ENCODE peak calls at places on chromosomes 2 and 18, in nine cellular contexts. One of them, this sample, is unnamed.

GRCh38 chr18:53004798-53005197 is 664.8 kb downstream of the DCC start:
- ATAC-seq in activated naive CD4-positive, alpha-beta T cell treated with anti-CD3 and anti-CD28 coated beads, Interleukin-2, amount 50 U/mL, for 72 hours: no peak
- ATAC-seq in HCT116: no peak
- ATAC-seq in CD4-positive, alpha-beta T cell: no peak
- ATAC-seq in naive thymus-derived CD4-positive, alpha-beta T cell: no peak
- ATAC-seq in activated CD8-positive, alpha-beta T cell treated with anti-CD3 and anti-CD28 coated beads, Interleukin-2, amount 10 ng/mL, durations not matched to agents 7 days and 5 days: no peak
- ATAC-seq in right lobe of liver: no peak
- ATAC-seq in activated T-cell treated with anti-CD3 and anti-CD28 coated beads, Interleukin-2, amount 50 U/mL, for 72 hours: no peak
- ATAC-seq in Right ventricle myocardium superior: no peak
- ATAC-seq in this sample: no peak

GRCh38 chr2:157990173-157990572 is 111.5 kb upstream of the UPP2 start:
- ATAC-seq in activated naive CD4-positive, alpha-beta T cell treated with anti-CD3 and anti-CD28 coated beads, Interleukin-2, amount 50 U/mL, for 72 hours: no peak
- ATAC-seq in HCT116: no peak
- ATAC-seq in CD4-positive, alpha-beta T cell: no peak
- ATAC-seq in naive thymus-derived CD4-positive, alpha-beta T cell: no peak
- ATAC-seq in activated CD8-positive, alpha-beta T cell treated with anti-CD3 and anti-CD28 coated beads, Interleukin-2, amount 10 ng/mL, durations not matched to agents 7 days and 5 days: no peak
- ATAC-seq in right lobe of liver: no peak
- ATAC-seq in activated T-cell treated with anti-CD3 and anti-CD28 coated beads, Interleukin-2, amount 50 U/mL, for 72 hours: no peak
- ATAC-seq in Right ventricle myocardium superior: no peak
- ATAC-seq in this sample: no peak

GRCh38 chr2:9463698-9464034 is 10.7 kb upstream of the IAH1 start:
- ATAC-seq in activated naive CD4-positive, alpha-beta T cell treated with anti-CD3 and anti-CD28 coated beads, Interleukin-2, amount 50 U/mL, for 72 hours: peak; percentile 72
- ATAC-seq in HCT116: no peak
- ATAC-seq in CD4-positive, alpha-beta T cell: peak; percentile 44
- ATAC-seq in naive thymus-derived CD4-positive, alpha-beta T cell: peak; percentile 60
- ATAC-seq in activated CD8-positive, alpha-beta T cell treated with anti-CD3 and anti-CD28 coated beads, Interleukin-2, amount 10 ng/mL, durations not matched to agents 7 days and 5 days: no peak
- ATAC-seq in right lobe of liver: no peak
- ATAC-seq in activated T-cell treated with anti-CD3 and anti-CD28 coated beads, Interleukin-2, amount 50 U/mL, for 72 hours: peak; percentile 95
- ATAC-seq in Right ventricle myocardium superior: no peak
- ATAC-seq in this sample: peak; percentile 34

GRCh38 chr2:198322275-198322674 is 517.9 kb downstream of the PLCL1 start:
- ATAC-seq in activated naive CD4-positive, alpha-beta T cell treated with anti-CD3 and anti-CD28 coated beads, Interleukin-2, amount 50 U/mL, for 72 hours: no peak
- ATAC-seq in HCT116: peak; percentile 83
- ATAC-seq in CD4-positive, alpha-beta T cell: no peak
- ATAC-seq in naive thymus-derived CD4-positive, alpha-beta T cell: no peak
- ATAC-seq in activated CD8-positive, alpha-beta T cell treated with anti-CD3 and anti-CD28 coated beads, Interleukin-2, amount 10 ng/mL, durations not matched to agents 7 days and 5 days: no peak
- ATAC-seq in right lobe of liver: no peak
- ATAC-seq in activated T-cell treated with anti-CD3 and anti-CD28 coated beads, Interleukin-2, amount 50 U/mL, for 72 hours: no peak
- ATAC-seq in Right ventricle myocardium superior: no peak
- ATAC-seq in this sample: no peak

GRCh38 chr18:50726960-50727589 is 92.7 kb downstream of the MRO start:
- ATAC-seq in activated naive CD4-positive, alpha-beta T cell treated with anti-CD3 and anti-CD28 coated beads, Interleukin-2, amount 50 U/mL, for 72 hours: no peak
- ATAC-seq in HCT116: no peak
- ATAC-seq in CD4-positive, alpha-beta T cell: no peak
- ATAC-seq in naive thymus-derived CD4-positive, alpha-beta T cell: no peak
- ATAC-seq in activated CD8-positive, alpha-beta T cell treated with anti-CD3 and anti-CD28 coated beads, Interleukin-2, amount 10 ng/mL, durations not matched to agents 7 days and 5 days: no peak
- ATAC-seq in right lobe of liver: no peak
- ATAC-seq in activated T-cell treated with anti-CD3 and anti-CD28 coated beads, Interleukin-2, amount 50 U/mL, for 72 hours: peak; percentile 47
- ATAC-seq in Right ventricle myocardium superior: peak; percentile 32
- ATAC-seq in this sample: no peak

GRCh38 chr2:148234143-148234542 is 213.3 kb downstream of the MBD5 start:
- ATAC-seq in activated naive CD4-positive, alpha-beta T cell treated with anti-CD3 and anti-CD28 coated beads, Interleukin-2, amount 50 U/mL, for 72 hours: no peak
- ATAC-seq in HCT116: no peak
- ATAC-seq in CD4-positive, alpha-beta T cell: no peak
- ATAC-seq in naive thymus-derived CD4-positive, alpha-beta T cell: no peak
- ATAC-seq in activated CD8-positive, alpha-beta T cell treated with anti-CD3 and anti-CD28 coated beads, Interleukin-2, amount 10 ng/mL, durations not matched to agents 7 days and 5 days: no peak
- ATAC-seq in right lobe of liver: no peak
- ATAC-seq in activated T-cell treated with anti-CD3 and anti-CD28 coated beads, Interleukin-2, amount 50 U/mL, for 72 hours: no peak
- ATAC-seq in Right ventricle myocardium superior: no peak
- ATAC-seq in this sample: no peak

GRCh38 chr2:9763356-9764152 is 79.7 kb upstream of the TAF1B start:
- ATAC-seq in activated naive CD4-positive, alpha-beta T cell treated with anti-CD3 and anti-CD28 coated beads, Interleukin-2, amount 50 U/mL, for 72 hours: peak; percentile 63
- ATAC-seq in HCT116: no peak
- ATAC-seq in CD4-positive, alpha-beta T cell: no peak
- ATAC-seq in naive thymus-derived CD4-positive, alpha-beta T cell: no peak
- ATAC-seq in activated CD8-positive, alpha-beta T cell treated with anti-CD3 and anti-CD28 coated beads, Interleukin-2, amount 10 ng/mL, durations not matched to agents 7 days and 5 days: no peak
- ATAC-seq in right lobe of liver: peak; percentile 41
- ATAC-seq in activated T-cell treated with anti-CD3 and anti-CD28 coated beads, Interleukin-2, amount 50 U/mL, for 72 hours: peak; percentile 78
- ATAC-seq in Right ventricle myocardium superior: peak; percentile 62
- ATAC-seq in this sample: no peak

GRCh38 chr18:13371689-13372404 is 153.3 kb downstream of the LDLRAD4 start:
- ATAC-seq in activated naive CD4-positive, alpha-beta T cell treated with anti-CD3 and anti-CD28 coated beads, Interleukin-2, amount 50 U/mL, for 72 hours: no peak
- ATAC-seq in HCT116: no peak
- ATAC-seq in CD4-positive, alpha-beta T cell: no peak
- ATAC-seq in naive thymus-derived CD4-positive, alpha-beta T cell: no peak
- ATAC-seq in activated CD8-positive, alpha-beta T cell treated with anti-CD3 and anti-CD28 coated beads, Interleukin-2, amount 10 ng/mL, durations not matched to agents 7 days and 5 days: no peak
- ATAC-seq in right lobe of liver: no peak
- ATAC-seq in activated T-cell treated with anti-CD3 and anti-CD28 coated beads, Interleukin-2, amount 50 U/mL, for 72 hours: no peak
- ATAC-seq in Right ventricle myocardium superior: no peak
- ATAC-seq in this sample: no peak

GRCh38 chr2:24886640-24887324 is 33.3 kb downstream of the ADCY3 start:
- ATAC-seq in activated naive CD4-positive, alpha-beta T cell treated with anti-CD3 and anti-CD28 coated beads, Interleukin-2, amount 50 U/mL, for 72 hours: peak; percentile 56
- ATAC-seq in HCT116: no peak
- ATAC-seq in CD4-positive, alpha-beta T cell: no peak
- ATAC-seq in naive thymus-derived CD4-positive, alpha-beta T cell: peak; percentile 73
- ATAC-seq in activated CD8-positive, alpha-beta T cell treated with anti-CD3 and anti-CD28 coated beads, Interleukin-2, amount 10 ng/mL, durations not matched to agents 7 days and 5 days: no peak
- ATAC-seq in right lobe of liver: peak; percentile 65
- ATAC-seq in activated T-cell treated with anti-CD3 and anti-CD28 coated beads, Interleukin-2, amount 50 U/mL, for 72 hours: no peak
- ATAC-seq in Right ventricle myocardium superior: no peak
- ATAC-seq in this sample: peak; percentile 88

GRCh38 chr2:156156580-156156979 is 175.9 kb downstream of the NR4A2 start:
- ATAC-seq in activated naive CD4-positive, alpha-beta T cell treated with anti-CD3 and anti-CD28 coated beads, Interleukin-2, amount 50 U/mL, for 72 hours: no peak
- ATAC-seq in HCT116: no peak
- ATAC-seq in CD4-positive, alpha-beta T cell: no peak
- ATAC-seq in naive thymus-derived CD4-positive, alpha-beta T cell: no peak
- ATAC-seq in activated CD8-positive, alpha-beta T cell treated with anti-CD3 and anti-CD28 coated beads, Interleukin-2, amount 10 ng/mL, durations not matched to agents 7 days and 5 days: no peak
- ATAC-seq in right lobe of liver: peak; percentile 91
- ATAC-seq in activated T-cell treated with anti-CD3 and anti-CD28 coated beads, Interleukin-2, amount 50 U/mL, for 72 hours: no peak
- ATAC-seq in Right ventricle myocardium superior: no peak
- ATAC-seq in this sample: no peak

GRCh38 chr2:214156971-214157370 is 253.9 kb upstream of the VWC2L start:
- ATAC-seq in activated naive CD4-positive, alpha-beta T cell treated with anti-CD3 and anti-CD28 coated beads, Interleukin-2, amount 50 U/mL, for 72 hours: no peak
- ATAC-seq in HCT116: no peak
- ATAC-seq in CD4-positive, alpha-beta T cell: no peak
- ATAC-seq in naive thymus-derived CD4-positive, alpha-beta T cell: no peak
- ATAC-seq in activated CD8-positive, alpha-beta T cell treated with anti-CD3 and anti-CD28 coated beads, Interleukin-2, amount 10 ng/mL, durations not matched to agents 7 days and 5 days: no peak
- ATAC-seq in right lobe of liver: no peak
- ATAC-seq in activated T-cell treated with anti-CD3 and anti-CD28 coated beads, Interleukin-2, amount 50 U/mL, for 72 hours: no peak
- ATAC-seq in Right ventricle myocardium superior: no peak
- ATAC-seq in this sample: no peak

GRCh38 chr2:45867800-45868199 is 216.3 kb downstream of the PRKCE start:
- ATAC-seq in activated naive CD4-positive, alpha-beta T cell treated with anti-CD3 and anti-CD28 coated beads, Interleukin-2, amount 50 U/mL, for 72 hours: no peak
- ATAC-seq in HCT116: no peak
- ATAC-seq in CD4-positive, alpha-beta T cell: no peak
- ATAC-seq in naive thymus-derived CD4-positive, alpha-beta T cell: no peak
- ATAC-seq in activated CD8-positive, alpha-beta T cell treated with anti-CD3 and anti-CD28 coated beads, Interleukin-2, amount 10 ng/mL, durations not matched to agents 7 days and 5 days: no peak
- ATAC-seq in right lobe of liver: no peak
- ATAC-seq in activated T-cell treated with anti-CD3 and anti-CD28 coated beads, Interleukin-2, amount 50 U/mL, for 72 hours: no peak
- ATAC-seq in Right ventricle myocardium superior: no peak
- ATAC-seq in this sample: no peak

GRCh38 chr18:59008302-59008974 is 131.2 kb upstream of the SEC11C start:
- ATAC-seq in activated naive CD4-positive, alpha-beta T cell treated with anti-CD3 and anti-CD28 coated beads, Interleukin-2, amount 50 U/mL, for 72 hours: no peak
- ATAC-seq in HCT116: peak; percentile 73
- ATAC-seq in CD4-positive, alpha-beta T cell: no peak
- ATAC-seq in naive thymus-derived CD4-positive, alpha-beta T cell: no peak
- ATAC-seq in activated CD8-positive, alpha-beta T cell treated with anti-CD3 and anti-CD28 coated beads, Interleukin-2, amount 10 ng/mL, durations not matched to agents 7 days and 5 days: no peak
- ATAC-seq in right lobe of liver: peak; percentile 26
- ATAC-seq in activated T-cell treated with anti-CD3 and anti-CD28 coated beads, Interleukin-2, amount 50 U/mL, for 72 hours: no peak
- ATAC-seq in Right ventricle myocardium superior: no peak
- ATAC-seq in this sample: no peak

GRCh38 chr2:7024261-7024660 is 107.0 kb downstream of the RNF144A start:
- ATAC-seq in activated naive CD4-positive, alpha-beta T cell treated with anti-CD3 and anti-CD28 coated beads, Interleukin-2, amount 50 U/mL, for 72 hours: no peak
- ATAC-seq in HCT116: no peak
- ATAC-seq in CD4-positive, alpha-beta T cell: no peak
- ATAC-seq in naive thymus-derived CD4-positive, alpha-beta T cell: no peak
- ATAC-seq in activated CD8-positive, alpha-beta T cell treated with anti-CD3 and anti-CD28 coated beads, Interleukin-2, amount 10 ng/mL, durations not matched to agents 7 days and 5 days: no peak
- ATAC-seq in right lobe of liver: no peak
- ATAC-seq in activated T-cell treated with anti-CD3 and anti-CD28 coated beads, Interleukin-2, amount 50 U/mL, for 72 hours: no peak
- ATAC-seq in Right ventricle myocardium superior: no peak
- ATAC-seq in this sample: no peak

GRCh38 chr2:160612266-160612864 is 118.8 kb upstream of the RBMS1 start:
- ATAC-seq in activated naive CD4-positive, alpha-beta T cell treated with anti-CD3 and anti-CD28 coated beads, Interleukin-2, amount 50 U/mL, for 72 hours: no peak
- ATAC-seq in HCT116: no peak
- ATAC-seq in CD4-positive, alpha-beta T cell: no peak
- ATAC-seq in naive thymus-derived CD4-positive, alpha-beta T cell: no peak
- ATAC-seq in activated CD8-positive, alpha-beta T cell treated with anti-CD3 and anti-CD28 coated beads, Interleukin-2, amount 10 ng/mL, durations not matched to agents 7 days and 5 days: no peak
- ATAC-seq in right lobe of liver: no peak
- ATAC-seq in activated T-cell treated with anti-CD3 and anti-CD28 coated beads, Interleukin-2, amount 50 U/mL, for 72 hours: no peak
- ATAC-seq in Right ventricle myocardium superior: no peak
- ATAC-seq in this sample: no peak

GRCh38 chr2:127681976-127682857 is 6.9 kb upstream of the LIMS2 start:
- ATAC-seq in activated naive CD4-positive, alpha-beta T cell treated with anti-CD3 and anti-CD28 coated beads, Interleukin-2, amount 50 U/mL, for 72 hours: no peak
- ATAC-seq in HCT116: no peak
- ATAC-seq in CD4-positive, alpha-beta T cell: no peak
- ATAC-seq in naive thymus-derived CD4-positive, alpha-beta T cell: no peak
- ATAC-seq in activated CD8-positive, alpha-beta T cell treated with anti-CD3 and anti-CD28 coated beads, Interleukin-2, amount 10 ng/mL, durations not matched to agents 7 days and 5 days: no peak
- ATAC-seq in right lobe of liver: no peak
- ATAC-seq in activated T-cell treated with anti-CD3 and anti-CD28 coated beads, Interleukin-2, amount 50 U/mL, for 72 hours: no peak
- ATAC-seq in Right ventricle myocardium superior: no peak
- ATAC-seq in this sample: no peak

GRCh38 chr2:48144777-48145176 is 238.5 kb upstream of the FBXO11 start:
- ATAC-seq in activated naive CD4-positive, alpha-beta T cell treated with anti-CD3 and anti-CD28 coated beads, Interleukin-2, amount 50 U/mL, for 72 hours: no peak
- ATAC-seq in HCT116: no peak
- ATAC-seq in CD4-positive, alpha-beta T cell: no peak
- ATAC-seq in naive thymus-derived CD4-positive, alpha-beta T cell: no peak
- ATAC-seq in activated CD8-positive, alpha-beta T cell treated with anti-CD3 and anti-CD28 coated beads, Interleukin-2, amount 10 ng/mL, durations not matched to agents 7 days and 5 days: no peak
- ATAC-seq in right lobe of liver: peak; percentile 30
- ATAC-seq in activated T-cell treated with anti-CD3 and anti-CD28 coated beads, Interleukin-2, amount 50 U/mL, for 72 hours: peak; percentile 43
- ATAC-seq in Right ventricle myocardium superior: no peak
- ATAC-seq in this sample: no peak

GRCh38 chr2:127776122-127776780 is 34.7 kb downstream of the WDR33 start:
- ATAC-seq in activated naive CD4-positive, alpha-beta T cell treated with anti-CD3 and anti-CD28 coated beads, Interleukin-2, amount 50 U/mL, for 72 hours: no peak
- ATAC-seq in HCT116: no peak
- ATAC-seq in CD4-positive, alpha-beta T cell: no peak
- ATAC-seq in naive thymus-derived CD4-positive, alpha-beta T cell: no peak
- ATAC-seq in activated CD8-positive, alpha-beta T cell treated with anti-CD3 and anti-CD28 coated beads, Interleukin-2, amount 10 ng/mL, durations not matched to agents 7 days and 5 days: no peak
- ATAC-seq in right lobe of liver: peak; percentile 43
- ATAC-seq in activated T-cell treated with anti-CD3 and anti-CD28 coated beads, Interleukin-2, amount 50 U/mL, for 72 hours: no peak
- ATAC-seq in Right ventricle myocardium superior: peak; percentile 58
- ATAC-seq in this sample: no peak

GRCh38 chr2:234939576-234939975 is 12.2 kb upstream of the SH3BP4 start:
- ATAC-seq in activated naive CD4-positive, alpha-beta T cell treated with anti-CD3 and anti-CD28 coated beads, Interleukin-2, amount 50 U/mL, for 72 hours: no peak
- ATAC-seq in HCT116: no peak
- ATAC-seq in CD4-positive, alpha-beta T cell: no peak
- ATAC-seq in naive thymus-derived CD4-positive, alpha-beta T cell: no peak
- ATAC-seq in activated CD8-positive, alpha-beta T cell treated with anti-CD3 and anti-CD28 coated beads, Interleukin-2, amount 10 ng/mL, durations not matched to agents 7 days and 5 days: no peak
- ATAC-seq in right lobe of liver: no peak
- ATAC-seq in activated T-cell treated with anti-CD3 and anti-CD28 coated beads, Interleukin-2, amount 50 U/mL, for 72 hours: no peak
- ATAC-seq in Right ventricle myocardium superior: no peak
- ATAC-seq in this sample: no peak

GRCh38 chr18:57915848-57916596 is 112.9 kb upstream of the ATP8B1 start:
- ATAC-seq in activated naive CD4-positive, alpha-beta T cell treated with anti-CD3 and anti-CD28 coated beads, Interleukin-2, amount 50 U/mL, for 72 hours: peak; percentile 34
- ATAC-seq in HCT116: no peak
- ATAC-seq in CD4-positive, alpha-beta T cell: no peak
- ATAC-seq in naive thymus-derived CD4-positive, alpha-beta T cell: no peak
- ATAC-seq in activated CD8-positive, alpha-beta T cell treated with anti-CD3 and anti-CD28 coated beads, Interleukin-2, amount 10 ng/mL, durations not matched to agents 7 days and 5 days: peak; percentile 82
- ATAC-seq in right lobe of liver: no peak
- ATAC-seq in activated T-cell treated with anti-CD3 and anti-CD28 coated beads, Interleukin-2, amount 50 U/mL, for 72 hours: peak; percentile 50
- ATAC-seq in Right ventricle myocardium superior: no peak
- ATAC-seq in this sample: peak; percentile 16

GRCh38 chr2:109176928-109177327 is 47.9 kb downstream of the SH3RF3 start:
- ATAC-seq in activated naive CD4-positive, alpha-beta T cell treated with anti-CD3 and anti-CD28 coated beads, Interleukin-2, amount 50 U/mL, for 72 hours: no peak
- ATAC-seq in HCT116: no peak
- ATAC-seq in CD4-positive, alpha-beta T cell: no peak
- ATAC-seq in naive thymus-derived CD4-positive, alpha-beta T cell: no peak
- ATAC-seq in activated CD8-positive, alpha-beta T cell treated with anti-CD3 and anti-CD28 coated beads, Interleukin-2, amount 10 ng/mL, durations not matched to agents 7 days and 5 days: no peak
- ATAC-seq in right lobe of liver: no peak
- ATAC-seq in activated T-cell treated with anti-CD3 and anti-CD28 coated beads, Interleukin-2, amount 50 U/mL, for 72 hours: no peak
- ATAC-seq in Right ventricle myocardium superior: no peak
- ATAC-seq in this sample: no peak

GRCh38 chr2:128736689-128737545 is 418.2 kb upstream of the HS6ST1 start:
- ATAC-seq in activated naive CD4-positive, alpha-beta T cell treated with anti-CD3 and anti-CD28 coated beads, Interleukin-2, amount 50 U/mL, for 72 hours: no peak
- ATAC-seq in HCT116: peak; percentile 92
- ATAC-seq in CD4-positive, alpha-beta T cell: peak; percentile 49
- ATAC-seq in naive thymus-derived CD4-positive, alpha-beta T cell: peak; percentile 61
- ATAC-seq in activated CD8-positive, alpha-beta T cell treated with anti-CD3 and anti-CD28 coated beads, Interleukin-2, amount 10 ng/mL, durations not matched to agents 7 days and 5 days: peak; percentile 75
- ATAC-seq in right lobe of liver: peak; percentile 88
- ATAC-seq in activated T-cell treated with anti-CD3 and anti-CD28 coated beads, Interleukin-2, amount 50 U/mL, for 72 hours: peak; percentile 52
- ATAC-seq in Right ventricle myocardium superior: peak; percentile 86
- ATAC-seq in this sample: peak; percentile 66

GRCh38 chr2:46701152-46701551 is 214.5 kb downstream of the MCFD2 start:
- ATAC-seq in activated naive CD4-positive, alpha-beta T cell treated with anti-CD3 and anti-CD28 coated beads, Interleukin-2, amount 50 U/mL, for 72 hours: no peak
- ATAC-seq in HCT116: no peak
- ATAC-seq in CD4-positive, alpha-beta T cell: no peak
- ATAC-seq in naive thymus-derived CD4-positive, alpha-beta T cell: no peak
- ATAC-seq in activated CD8-positive, alpha-beta T cell treated with anti-CD3 and anti-CD28 coated beads, Interleukin-2, amount 10 ng/mL, durations not matched to agents 7 days and 5 days: no peak
- ATAC-seq in right lobe of liver: no peak
- ATAC-seq in activated T-cell treated with anti-CD3 and anti-CD28 coated beads, Interleukin-2, amount 50 U/mL, for 72 hours: no peak
- ATAC-seq in Right ventricle myocardium superior: no peak
- ATAC-seq in this sample: no peak

GRCh38 chr18:9756566-9757470 is 48.7 kb downstream of the RAB31 start:
- ATAC-seq in activated naive CD4-positive, alpha-beta T cell treated with anti-CD3 and anti-CD28 coated beads, Interleukin-2, amount 50 U/mL, for 72 hours: no peak
- ATAC-seq in HCT116: no peak
- ATAC-seq in CD4-positive, alpha-beta T cell: no peak
- ATAC-seq in naive thymus-derived CD4-positive, alpha-beta T cell: no peak
- ATAC-seq in activated CD8-positive, alpha-beta T cell treated with anti-CD3 and anti-CD28 coated beads, Interleukin-2, amount 10 ng/mL, durations not matched to agents 7 days and 5 days: no peak
- ATAC-seq in right lobe of liver: no peak
- ATAC-seq in activated T-cell treated with anti-CD3 and anti-CD28 coated beads, Interleukin-2, amount 50 U/mL, for 72 hours: no peak
- ATAC-seq in Right ventricle myocardium superior: no peak
- ATAC-seq in this sample: no peak

GRCh38 chr18:57845468-57846103 is 42.5 kb upstream of the ATP8B1 start:
- ATAC-seq in activated naive CD4-positive, alpha-beta T cell treated with anti-CD3 and anti-CD28 coated beads, Interleukin-2, amount 50 U/mL, for 72 hours: no peak
- ATAC-seq in HCT116: peak; percentile 60
- ATAC-seq in CD4-positive, alpha-beta T cell: no peak
- ATAC-seq in naive thymus-derived CD4-positive, alpha-beta T cell: no peak
- ATAC-seq in activated CD8-positive, alpha-beta T cell treated with anti-CD3 and anti-CD28 coated beads, Interleukin-2, amount 10 ng/mL, durations not matched to agents 7 days and 5 days: no peak
- ATAC-seq in right lobe of liver: no peak
- ATAC-seq in activated T-cell treated with anti-CD3 and anti-CD28 coated beads, Interleukin-2, amount 50 U/mL, for 72 hours: no peak
- ATAC-seq in Right ventricle myocardium superior: no peak
- ATAC-seq in this sample: peak; percentile 55

GRCh38 chr18:44779893-44780292 is 99.2 kb downstream of the SETBP1 start:
- ATAC-seq in activated naive CD4-positive, alpha-beta T cell treated with anti-CD3 and anti-CD28 coated beads, Interleukin-2, amount 50 U/mL, for 72 hours: no peak
- ATAC-seq in HCT116: no peak
- ATAC-seq in CD4-positive, alpha-beta T cell: no peak
- ATAC-seq in naive thymus-derived CD4-positive, alpha-beta T cell: no peak
- ATAC-seq in activated CD8-positive, alpha-beta T cell treated with anti-CD3 and anti-CD28 coated beads, Interleukin-2, amount 10 ng/mL, durations not matched to agents 7 days and 5 days: no peak
- ATAC-seq in right lobe of liver: no peak
- ATAC-seq in activated T-cell treated with anti-CD3 and anti-CD28 coated beads, Interleukin-2, amount 50 U/mL, for 72 hours: no peak
- ATAC-seq in Right ventricle myocardium superior: peak; percentile 23
- ATAC-seq in this sample: no peak

GRCh38 chr18:43277164-43277600 is at the start of gene SYT4:
- ATAC-seq in activated naive CD4-positive, alpha-beta T cell treated with anti-CD3 and anti-CD28 coated beads, Interleukin-2, amount 50 U/mL, for 72 hours: no peak
- ATAC-seq in HCT116: no peak
- ATAC-seq in CD4-positive, alpha-beta T cell: no peak
- ATAC-seq in naive thymus-derived CD4-positive, alpha-beta T cell: no peak
- ATAC-seq in activated CD8-positive, alpha-beta T cell treated with anti-CD3 and anti-CD28 coated beads, Interleukin-2, amount 10 ng/mL, durations not matched to agents 7 days and 5 days: no peak
- ATAC-seq in right lobe of liver: peak; percentile 83
- ATAC-seq in activated T-cell treated with anti-CD3 and anti-CD28 coated beads, Interleukin-2, amount 50 U/mL, for 72 hours: no peak
- ATAC-seq in Right ventricle myocardium superior: no peak
- ATAC-seq in this sample: no peak

GRCh38 chr2:72415256-72415655 is 267.6 kb upstream of the CYP26B1 start:
- ATAC-seq in activated naive CD4-positive, alpha-beta T cell treated with anti-CD3 and anti-CD28 coated beads, Interleukin-2, amount 50 U/mL, for 72 hours: no peak
- ATAC-seq in HCT116: no peak
- ATAC-seq in CD4-positive, alpha-beta T cell: no peak
- ATAC-seq in naive thymus-derived CD4-positive, alpha-beta T cell: no peak
- ATAC-seq in activated CD8-positive, alpha-beta T cell treated with anti-CD3 and anti-CD28 coated beads, Interleukin-2, amount 10 ng/mL, durations not matched to agents 7 days and 5 days: no peak
- ATAC-seq in right lobe of liver: no peak
- ATAC-seq in activated T-cell treated with anti-CD3 and anti-CD28 coated beads, Interleukin-2, amount 50 U/mL, for 72 hours: no peak
- ATAC-seq in Right ventricle myocardium superior: no peak
- ATAC-seq in this sample: no peak

GRCh38 chr2:121736140-121736461 is 574 bp downstream of the NIFK start:
- ATAC-seq in activated naive CD4-positive, alpha-beta T cell treated with anti-CD3 and anti-CD28 coated beads, Interleukin-2, amount 50 U/mL, for 72 hours: no peak
- ATAC-seq in HCT116: no peak
- ATAC-seq in CD4-positive, alpha-beta T cell: no peak
- ATAC-seq in naive thymus-derived CD4-positive, alpha-beta T cell: no peak
- ATAC-seq in activated CD8-positive, alpha-beta T cell treated with anti-CD3 and anti-CD28 coated beads, Interleukin-2, amount 10 ng/mL, durations not matched to agents 7 days and 5 days: no peak
- ATAC-seq in right lobe of liver: no peak
- ATAC-seq in activated T-cell treated with anti-CD3 and anti-CD28 coated beads, Interleukin-2, amount 50 U/mL, for 72 hours: no peak
- ATAC-seq in Right ventricle myocardium superior: no peak
- ATAC-seq in this sample: no peak

GRCh38 chr2:109193807-109194702 is 65.0 kb downstream of the SH3RF3 start:
- ATAC-seq in activated naive CD4-positive, alpha-beta T cell treated with anti-CD3 and anti-CD28 coated beads, Interleukin-2, amount 50 U/mL, for 72 hours: no peak
- ATAC-seq in HCT116: no peak
- ATAC-seq in CD4-positive, alpha-beta T cell: no peak
- ATAC-seq in naive thymus-derived CD4-positive, alpha-beta T cell: peak; percentile 37
- ATAC-seq in activated CD8-positive, alpha-beta T cell treated with anti-CD3 and anti-CD28 coated beads, Interleukin-2, amount 10 ng/mL, durations not matched to agents 7 days and 5 days: no peak
- ATAC-seq in right lobe of liver: no peak
- ATAC-seq in activated T-cell treated with anti-CD3 and anti-CD28 coated beads, Interleukin-2, amount 50 U/mL, for 72 hours: no peak
- ATAC-seq in Right ventricle myocardium superior: no peak
- ATAC-seq in this sample: no peak

GRCh38 chr2:29105375-29105774 is 9.8 kb upstream of the CLIP4 start:
- ATAC-seq in activated naive CD4-positive, alpha-beta T cell treated with anti-CD3 and anti-CD28 coated beads, Interleukin-2, amount 50 U/mL, for 72 hours: no peak
- ATAC-seq in HCT116: peak; percentile 39
- ATAC-seq in CD4-positive, alpha-beta T cell: no peak
- ATAC-seq in naive thymus-derived CD4-positive, alpha-beta T cell: no peak
- ATAC-seq in activated CD8-positive, alpha-beta T cell treated with anti-CD3 and anti-CD28 coated beads, Interleukin-2, amount 10 ng/mL, durations not matched to agents 7 days and 5 days: no peak
- ATAC-seq in right lobe of liver: no peak
- ATAC-seq in activated T-cell treated with anti-CD3 and anti-CD28 coated beads, Interleukin-2, amount 50 U/mL, for 72 hours: no peak
- ATAC-seq in Right ventricle myocardium superior: no peak
- ATAC-seq in this sample: no peak

This sample was measured in stimulated activated memory B cell treated with anti-CD40 and anti-IgM and Interleukin-4, amounts not matched to agents 10 μg/mL and 1 μg/mL and 100 μg/mL, for 72 hours.